ENCODE peak calls at places on chromosomes 4 and X, in four cellular contexts. L is HepG2, P is A549, T is K562. S is an unnamed sample.

GRCh38 chrX:118654331-118654730 is 73.1 kb upstream of the IL13RA1 start:
- DNase-seq in L (no peak), P (no peak), T (no peak), S (no peak)

GRCh38 chr4:114807759-114808404 is 209.3 kb downstream of the UGT8 start:
- DNase-seq in L (peak; percentile 42), P (peak; percentile 4), T (peak; percentile 41), S (peak; percentile 53)

GRCh38 chrX:31508338-31508737 is 436.5 kb upstream of the FTHL17 start:
- DNase-seq in L (peak; percentile 8), P (no peak), T (no peak), S (no peak)

GRCh38 chrX:2960861-2961515 is 31.8 kb upstream of the ARSD start:
- DNase-seq in L (no peak), P (no peak), T (no peak), S (no peak)

GRCh38 chrX:39175418-39176057 is 374.3 kb downstream of the MID1IP1 start:
- DNase-seq in L (no peak), P (no peak), T (no peak), S (no peak)

GRCh38 chr4:81180916-81181315 is 34.1 kb downstream of the PRKG2 start:
- DNase-seq in L (no peak), P (no peak), T (no peak), S (no peak)

GRCh38 chrX:13283968-13284914 is 35.6 kb downstream of the ATXN3L start:
- DNase-seq in L (no peak), P (no peak), T (no peak), S (peak; percentile 14)

GRCh38 chrX:115378471-115378870 is 89.0 kb downstream of the LUZP4 start:
- DNase-seq in L (no peak), P (no peak), T (no peak), S (no peak)

GRCh38 chr4:128600996-128601857 is 208.3 kb upstream of the JADE1 start:
- DNase-seq in L (peak; percentile 93), P (peak; percentile 48), T (peak; percentile 70), S (peak; percentile 22)

GRCh38 chrX:123422875-123423274 is 238.8 kb downstream of the GRIA3 start:
- DNase-seq in L (peak; percentile 1), P (peak; percentile 3), T (peak; percentile 9), S (peak; percentile 11)

GRCh38 chr4:183624548-183624947 is 34.4 kb downstream of the RWDD4 start:
- DNase-seq in L (no peak), P (no peak), T (no peak), S (no peak)

GRCh38 chrX:1599791-1600405 is 8.5 kb downstream of the AKAP17A start:
- DNase-seq in L (no peak), P (no peak), T (no peak), S (no peak)

GRCh38 chr4:54976682-54977081 is 148.7 kb downstream of the KDR start:
- DNase-seq in L (peak; percentile 8), P (no peak), T (no peak), S (peak; percentile 66)

GRCh38 chr4:29278580-29278979 is 1441.6 kb upstream of the PCDH7 start:
- DNase-seq in L (no peak), P (no peak), T (no peak), S (no peak)

GRCh38 chr4:60805500-60806313 is 394.4 kb upstream of the ADGRL3 start:
- DNase-seq in L (peak; percentile 32), P (no peak), T (peak; percentile 1), S (no peak)

GRCh38 chrX:46831620-46832327 is 5.1 kb upstream of the RP2 start:
- DNase-seq in L (no peak), P (no peak), T (no peak), S (no peak)

GRCh38 chr4:99208719-99209075 is 10.3 kb downstream of the ADH6 start:
- DNase-seq in L (no peak), P (no peak), T (no peak), S (peak; percentile 10)

GRCh38 chr4:4506961-4507360 is 34.9 kb downstream of the STX18 start:
- DNase-seq in L (no peak), P (no peak), T (no peak), S (no peak)

GRCh38 chrX:100817340-100817739 is 2.9 kb upstream of the CSTF2 start:
- DNase-seq in L (no peak), P (no peak), T (no peak), S (no peak)

GRCh38 chrX:149829751-149830191 is 48.0 kb downstream of the MAGEA9 start:
- DNase-seq in L (no peak), P (no peak), T (no peak), S (no peak)

GRCh38 chrX:20454117-20454516 is 187.4 kb upstream of the RPS6KA3 start:
- DNase-seq in L (no peak), P (no peak), T (no peak), S (no peak)
- TF ChIP-seq NR3C1 in L (no peak), P (no peak), T (no peak), S (no peak)

GRCh38 chr4:142697303-142697702 is 148.8 kb downstream of the INPP4B start:
- DNase-seq in L (no peak), P (no peak), T (no peak), S (no peak)
- TF ChIP-seq NR3C1 in L (no peak), P (no peak), T (no peak), S (no peak)

DNA sequence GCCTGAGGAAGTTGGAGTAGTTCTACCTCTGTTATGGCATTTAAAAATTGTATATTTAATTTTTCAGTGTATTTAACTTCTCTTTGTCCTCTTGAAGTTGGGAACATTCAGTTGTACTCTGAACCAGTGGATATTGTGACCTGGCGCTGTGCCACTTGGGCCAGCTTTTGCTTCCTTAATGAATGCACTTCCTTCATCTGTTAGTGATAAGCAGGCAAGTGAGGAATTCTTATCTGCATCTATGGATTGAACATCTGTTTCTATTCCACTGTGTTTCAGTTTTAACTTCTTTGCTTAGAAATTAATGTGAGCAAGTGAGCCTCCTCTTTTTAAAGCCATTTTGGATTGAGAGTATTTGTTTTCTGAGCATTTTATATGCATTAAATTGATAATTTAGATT is 128.3 kb downstream of the UCHL1 start:
- DNase-seq in L (no peak), P (no peak), T (peak; percentile 8), S (no peak)
- TF ChIP-seq NR3C1 in L (no peak), P (no peak), T (no peak), S (no peak)

GRCh38 chr4:105934381-105934780 is 39.1 kb downstream of the NPNT start:
- DNase-seq in L (no peak), P (no peak), T (no peak), S (no peak)
- TF ChIP-seq NR3C1 in L (no peak), P (no peak), T (no peak), S (no peak)

GRCh38 chr4:78293348-78293747 is 236.2 kb downstream of the FRAS1 start:
- DNase-seq in L (no peak), P (no peak), T (no peak), S (no peak)
- TF ChIP-seq NR3C1 in L (no peak), P (no peak), T (no peak), S (no peak)

GRCh38 chrX:97367149-97367548 is 483.4 kb downstream of the RPA4 start:
- DNase-seq in L (no peak), P (no peak), T (no peak), S (no peak)
- TF ChIP-seq NR3C1 in L (no peak), P (no peak), T (no peak), S (no peak)

DNA sequence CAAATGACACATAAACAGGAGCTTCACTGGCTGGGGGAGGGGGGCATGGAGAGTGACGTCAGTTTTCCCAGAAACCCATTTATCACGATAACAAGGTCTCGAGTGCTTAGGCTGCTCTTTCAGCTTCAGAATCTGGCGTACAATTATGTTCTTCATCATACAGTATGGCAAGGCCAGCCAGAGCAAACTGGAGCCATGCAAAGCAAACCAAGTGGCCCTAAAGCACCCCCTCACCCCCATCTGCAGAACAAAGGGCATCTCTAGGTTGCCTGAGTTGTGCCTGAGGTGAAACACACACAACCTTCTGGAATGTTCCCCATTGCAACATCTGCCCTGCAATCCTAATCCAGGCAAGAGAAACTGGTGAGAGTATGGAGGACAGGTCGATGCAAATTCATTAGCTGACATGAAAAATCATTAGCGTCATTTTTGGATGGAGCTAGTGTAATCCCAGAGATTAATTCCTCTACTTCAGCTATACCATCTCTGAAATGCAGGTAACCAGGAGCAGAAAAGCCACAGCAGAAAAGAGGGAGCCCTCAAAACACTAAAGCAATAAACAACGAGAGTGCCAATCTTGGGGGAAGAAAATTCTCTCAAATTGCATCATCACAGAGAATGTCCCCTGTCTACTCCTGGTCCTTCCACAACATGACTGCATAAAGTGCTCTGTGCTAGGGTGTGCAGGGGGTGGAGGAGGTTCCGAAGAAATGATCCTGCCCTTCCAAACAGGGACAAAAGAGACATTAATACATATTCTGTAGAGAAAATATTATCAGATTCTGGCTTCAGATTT is 1.8 kb downstream of the SEPTIN6 start:
- DNase-seq in L (no peak), P (no peak), T (peak; percentile 75), S (no peak)
- TF ChIP-seq NR3C1 in L (no peak), P (no peak), T (no peak), S (no peak)

GRCh38 chrX:459611-460010 is 72.9 kb upstream of the PPP2R3B start:
- DNase-seq in L (no peak), P (no peak), T (no peak), S (no peak)

GRCh38 chrX:460116-460515 is 73.4 kb upstream of the PPP2R3B start:
- DNase-seq in L (no peak), P (no peak), T (no peak), S (no peak)

GRCh38 chrX:465418-465817 is 78.7 kb upstream of the PPP2R3B start:
- DNase-seq in L (no peak), P (no peak), T (no peak), S (no peak)

GRCh38 chrX:460823-461640 is 74.3 kb upstream of the PPP2R3B start:
- DNase-seq in L (no peak), P (no peak), T (no peak), S (no peak)

DNA sequence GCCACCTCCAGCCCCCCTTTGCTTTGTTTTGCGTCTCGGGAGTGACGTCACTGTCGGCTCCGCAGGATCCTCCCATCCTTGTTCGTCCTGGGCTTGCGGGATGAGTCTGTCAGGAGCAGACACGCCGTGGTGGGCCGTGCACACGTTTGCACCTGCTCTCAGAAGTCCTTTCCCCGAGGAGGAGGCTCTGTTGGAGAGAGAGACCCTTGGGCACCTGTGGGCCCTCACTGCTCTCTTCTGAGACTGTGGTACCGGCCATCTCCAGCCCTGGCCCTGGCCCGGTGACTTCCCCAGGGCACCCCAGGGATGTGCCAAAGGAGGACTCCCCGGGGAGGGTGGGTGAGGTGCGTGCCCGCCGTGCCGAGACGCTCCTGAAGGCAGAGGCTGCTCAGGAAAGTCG is 76.1 kb upstream of the PPP2R3B start:
- DNase-seq in L (no peak), P (no peak), T (no peak), S (no peak)
- TF ChIP-seq NR3C1 in L (no peak), P (no peak), T (no peak), S (no peak)

S was measured in WTC11.